ENCODE peak calls at places on chromosomes 1 and 21, in five cellular contexts. U is OCI-LY7, Z is stomach, M is uterus, O is dorsolateral prefrontal cortex. D is an unnamed sample.

GRCh38 chr1:150577557-150578277 is 1.7 kb downstream of the MCL1 start:
- DNase-seq in O (no peak), U (peak), Z (no peak), M (no peak), D (no peak)

GRCh38 chr1:108947871-108948525 is 15.3 kb downstream of the CLCC1 start:
- DNase-seq in Z (no peak), U (no peak), O (no peak), M (no peak), D (no peak)

GRCh38 chr1:212967767-212968166 is 17.4 kb downstream of the VASH2 start:
- DNase-seq in U (peak), M (no peak), Z (no peak), O (no peak), D (no peak)

GRCh38 chr1:117631361-117631760 is 25.5 kb downstream of the TENT5C start:
- DNase-seq in M (no peak), Z (no peak), O (no peak), U (peak), D (no peak)

GRCh38 chr1:77605246-77606026 is 77.0 kb downstream of the ZZZ3 start:
- DNase-seq in M (peak), O (peak), Z (peak), U (no peak), D (no peak)

GRCh38 chr1:34950428-34950827 is 21.0 kb upstream of the DLGAP3 start:
- DNase-seq in O (no peak), M (no peak), Z (no peak), U (no peak), D (no peak)

GRCh38 chr21:45286671-45287437 is 841 bp downstream of the POFUT2 start:
- DNase-seq in Z (peak), U (no peak), O (no peak), M (no peak), D (no peak)

GRCh38 chr1:25469177-25469576 is 38.5 kb downstream of the MACO1 start:
- DNase-seq in M (no peak), U (no peak), O (no peak), Z (no peak), D (no peak)

GRCh38 chr1:207826557-207827487 is 75.0 kb downstream of the CD46 start:
- DNase-seq in U (peak), Z (peak), M (no peak), O (no peak), D (no peak)

GRCh38 chr1:233040494-233040893 is 90.1 kb downstream of the NTPCR start:
- DNase-seq in M (no peak), O (no peak), U (no peak), Z (no peak), D (no peak)
- TF ChIP-seq CTCF in M (no peak), O (no peak), U (no peak), Z (no peak), D (no peak)

DNA sequence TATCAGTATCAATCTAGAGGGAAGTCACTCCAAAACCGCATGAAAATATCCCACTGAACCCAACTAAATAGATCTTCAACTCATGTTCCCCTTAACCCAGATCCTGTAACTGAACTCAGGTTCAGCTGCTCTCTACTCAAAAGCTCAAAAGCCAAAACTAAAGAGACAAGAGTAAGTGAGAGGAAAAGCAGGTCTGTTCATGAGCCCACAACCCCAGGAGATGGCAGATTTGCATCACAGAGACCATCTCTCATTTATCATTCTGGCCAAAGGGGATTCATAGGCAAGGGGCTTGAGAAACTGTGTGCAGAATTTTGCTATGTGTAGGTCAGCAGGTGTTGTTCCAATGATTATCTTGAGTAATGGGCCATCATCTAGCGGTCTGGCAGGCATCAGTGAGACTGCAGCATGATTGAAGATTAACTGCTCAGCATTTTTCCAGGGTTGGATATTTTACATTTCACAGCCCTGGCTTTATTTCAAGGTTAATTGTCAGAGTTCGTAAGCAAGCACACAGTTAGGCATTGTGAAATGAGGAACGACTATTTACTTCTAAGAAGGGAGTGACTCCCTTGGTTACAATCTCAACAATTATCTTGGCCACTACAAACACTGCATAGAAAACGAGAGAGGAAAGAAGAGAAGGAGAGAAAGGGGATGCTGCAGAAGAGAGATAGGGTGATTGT is 1204.5 kb upstream of the TMPRSS15 start:
- DNase-seq in Z (no peak), O (no peak), U (no peak), M (no peak), D (no peak)
- TF ChIP-seq CTCF in Z (no peak), O (no peak), U (no peak), M (no peak), D (no peak)

GRCh38 chr1:208997726-208998312 is 585.7 kb upstream of the CAMK1G start:
- DNase-seq in O (no peak), M (no peak), U (no peak), Z (no peak), D (no peak)
- TF ChIP-seq CTCF in O (no peak), M (no peak), U (peak), Z (no peak), D (peak)

GRCh38 chr1:225654688-225655508 is 2.0 kb upstream of the ENAH start:
- DNase-seq in O (no peak), Z (no peak), U (no peak), M (no peak), D (no peak)

GRCh38 chr1:225657462-225657989 is 4.6 kb upstream of the ENAH start:
- DNase-seq in O (no peak), Z (no peak), M (no peak), U (no peak), D (no peak)

GRCh38 chr1:225653463-225654276 is 747 bp upstream of the ENAH start:
- DNase-seq in U (peak), Z (peak), M (peak), O (peak), D (no peak)

GRCh38 chr1:225654277-225654597 is 1.3 kb upstream of the ENAH start:
- DNase-seq in U (no peak), Z (no peak), M (no peak), O (no peak), D (no peak)

GRCh38 chr1:225655509-225656258 is 2.8 kb upstream of the ENAH start:
- DNase-seq in O (peak), U (peak), M (peak), Z (peak), D (no peak)
- TF ChIP-seq CTCF in O (peak), U (peak), M (no peak), Z (no peak), D (peak)

GRCh38 chr1:10932088-10932487 is 80.4 kb upstream of the TARDBP start:
- DNase-seq in U (no peak), M (no peak), Z (no peak), O (no peak), D (no peak)

GRCh38 chr1:10935241-10935640 is 77.2 kb upstream of the TARDBP start:
- DNase-seq in M (no peak), Z (no peak), U (no peak), O (no peak), D (no peak)

GRCh38 chr1:10935724-10936123 is 76.7 kb upstream of the TARDBP start:
- DNase-seq in Z (no peak), O (no peak), M (no peak), U (no peak), D (no peak)

GRCh38 chr1:10936998-10937901 is 75.2 kb upstream of the TARDBP start:
- DNase-seq in O (no peak), U (no peak), Z (peak), M (no peak), D (no peak)

DNA sequence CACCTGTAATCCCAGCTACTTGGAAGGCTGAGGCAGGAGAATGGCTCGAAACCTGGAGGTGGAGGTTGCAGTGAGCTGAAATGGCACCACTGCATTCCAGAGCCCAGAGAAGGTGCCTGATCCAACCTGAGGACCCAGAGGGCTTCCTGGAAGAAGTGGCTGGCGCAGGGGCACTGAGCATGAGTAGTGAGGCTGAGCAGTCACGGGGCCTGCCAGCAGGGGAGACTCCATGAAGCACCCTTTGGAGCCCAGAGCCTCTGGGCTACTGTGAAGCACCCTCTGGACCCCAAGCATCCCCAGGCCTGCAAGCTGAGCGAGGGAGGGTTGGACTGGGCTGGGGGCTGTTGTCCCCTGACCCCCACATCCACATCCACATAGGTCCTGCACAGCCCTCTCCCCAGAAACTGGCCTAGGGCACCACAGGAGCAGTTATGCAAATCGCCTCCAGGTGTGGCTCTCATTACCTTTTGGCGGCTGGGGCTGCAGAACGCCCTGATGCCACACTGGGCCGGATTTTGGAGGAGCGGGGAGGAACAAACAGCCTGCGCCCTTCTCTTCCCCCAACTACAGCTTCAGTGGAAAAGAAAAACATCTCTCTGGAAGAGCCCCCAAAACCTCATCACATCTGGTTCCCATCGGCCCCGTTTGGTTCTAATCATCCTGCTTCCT is 78.2 kb upstream of the TARDBP start:
- DNase-seq in Z (no peak), M (no peak), O (no peak), U (no peak), D (no peak)
- TF ChIP-seq CTCF in Z (no peak), M (no peak), O (no peak), U (no peak), D (no peak)

GRCh38 chr1:16977377-16977776 is 3.0 kb downstream of the MFAP2 start:
- DNase-seq in M (no peak), Z (no peak), U (no peak), O (no peak), D (no peak)
- TF ChIP-seq CTCF in M (no peak), Z (no peak), U (no peak), O (no peak), D (no peak)

D was measured in GM13977.